ENCODE peak calls at places on chromosomes 2 and 18, in five cellular contexts. R is foreskin fibroblast, E is SK-N-SH, L is activated B cell treated with CpG ODN at 0.5 μM for 24 hours, D is left lung. M is an unnamed sample.

GRCh38 chr2:43134571-43134889 is 91.9 kb downstream of the ZFP36L2 start:
- DNase-seq in R (no peak), E (peak), D (no peak), L (no peak), M (no peak)

GRCh38 chr2:233022561-233022960 is 9.5 kb upstream of the NGEF start:
- DNase-seq in L (no peak), E (no peak), D (no peak), R (no peak), M (no peak)

GRCh38 chr2:146324954-146325353 is 1519.9 kb upstream of the ACVR2A start:
- DNase-seq in L (no peak), D (no peak), E (no peak), R (peak), M (no peak)

GRCh38 chr2:98463081-98463481 is 18.4 kb downstream of the INPP4A start:
- DNase-seq in E (no peak), R (no peak), L (no peak), D (no peak), M (no peak)

GRCh38 chr2:218295029-218295428 is 2.7 kb upstream of the TMBIM1 start:
- DNase-seq in D (no peak), E (no peak), L (no peak), R (no peak), M (no peak)

GRCh38 chr2:25374411-25374810 is 32.7 kb upstream of the DNMT3A start:
- DNase-seq in L (peak), D (no peak), R (no peak), E (no peak), M (no peak)

GRCh38 chr18:26710460-26711096 is 154.9 kb downstream of the AQP4 start:
- DNase-seq in E (no peak), D (no peak), L (no peak), R (no peak), M (no peak)

GRCh38 chr2:45578056-45578843 is 32.8 kb downstream of the SRBD1 start:
- DNase-seq in E (peak), L (no peak), R (peak), D (no peak), M (no peak)

GRCh38 chr2:159185401-159186130 is 100.9 kb downstream of the WDSUB1 start:
- DNase-seq in E (peak), L (no peak), D (no peak), R (no peak), M (no peak)

GRCh38 chr2:101830555-101830954 is 133.0 kb downstream of the MAP4K4 start:
- DNase-seq in D (no peak), E (no peak), L (no peak), R (peak), M (no peak)

GRCh38 chr2:239822146-239822945 is 202.8 kb downstream of the NDUFA10 start:
- DNase-seq in L (no peak), E (no peak), R (no peak), D (no peak), M (no peak)

GRCh38 chr2:96549967-96550786 is 13.6 kb downstream of the ARID5A start:
- DNase-seq in E (peak), R (no peak), L (no peak), D (no peak), M (peak)

GRCh38 chr2:190534310-190535118 is at the start of gene NEMP2:
- DNase-seq in D (peak), L (peak), E (peak), R (peak), M (peak)

GRCh38 chr2:180656455-180656847 is 324.0 kb upstream of the UBE2E3 start:
- DNase-seq in D (no peak), R (peak), L (no peak), E (no peak), M (no peak)

GRCh38 chr2:229714736-229715541 is 584 bp upstream of the DNER start:
- DNase-seq in E (peak), R (peak), D (peak), L (peak), M (peak)

GRCh38 chr2:27509326-27509725 is 12.7 kb downstream of the GCKR start:
- DNase-seq in E (no peak), L (no peak), D (no peak), R (peak), M (no peak)

GRCh38 chr2:14081526-14081925 is 551.0 kb upstream of the LRATD1 start:
- DNase-seq in R (no peak), L (no peak), E (no peak), D (no peak), M (no peak)

GRCh38 chr18:79588636-79589481 is 90.7 kb upstream of the CTDP1 start:
- DNase-seq in E (no peak), R (peak), D (peak), L (no peak), M (peak)

GRCh38 chr2:46719499-46719898 is 196.1 kb downstream of the MCFD2 start:
- DNase-seq in D (no peak), R (peak), L (no peak), E (no peak), M (no peak)

GRCh38 chr18:80210312-80211083 is 36.8 kb downstream of the PARD6G start:
- DNase-seq in R (no peak), L (no peak), E (no peak), D (no peak), M (no peak)

GRCh38 chr2:10993001-10993481 is 81.3 kb downstream of the KCNF1 start:
- DNase-seq in L (no peak), D (no peak), E (no peak), R (peak), M (no peak)

GRCh38 chr2:71833855-71834554 is 313.7 kb downstream of the CYP26B1 start:
- DNase-seq in E (no peak), L (no peak), D (no peak), R (peak), M (no peak)

GRCh38 chr2:100365434-100365833 is 43.1 kb upstream of the LONRF2 start:
- DNase-seq in R (peak), D (no peak), E (no peak), L (no peak), M (no peak)

GRCh38 chr2:232668805-232669444 is 28.2 kb upstream of the GIGYF2 start:
- DNase-seq in E (no peak), L (no peak), R (no peak), D (no peak), M (no peak)

GRCh38 chr2:38547791-38548190 is 54.9 kb downstream of the HNRNPLL start:
- DNase-seq in D (no peak), E (no peak), R (no peak), L (no peak), M (no peak)

GRCh38 chr18:31064130-31064529 is 21.6 kb upstream of the DSC3 start:
- DNase-seq in R (no peak), L (no peak), D (no peak), E (no peak), M (no peak)

GRCh38 chr2:45898819-45899218 is 247.3 kb downstream of the PRKCE start:
- DNase-seq in E (no peak), L (no peak), R (no peak), D (no peak), M (no peak)

DNA sequence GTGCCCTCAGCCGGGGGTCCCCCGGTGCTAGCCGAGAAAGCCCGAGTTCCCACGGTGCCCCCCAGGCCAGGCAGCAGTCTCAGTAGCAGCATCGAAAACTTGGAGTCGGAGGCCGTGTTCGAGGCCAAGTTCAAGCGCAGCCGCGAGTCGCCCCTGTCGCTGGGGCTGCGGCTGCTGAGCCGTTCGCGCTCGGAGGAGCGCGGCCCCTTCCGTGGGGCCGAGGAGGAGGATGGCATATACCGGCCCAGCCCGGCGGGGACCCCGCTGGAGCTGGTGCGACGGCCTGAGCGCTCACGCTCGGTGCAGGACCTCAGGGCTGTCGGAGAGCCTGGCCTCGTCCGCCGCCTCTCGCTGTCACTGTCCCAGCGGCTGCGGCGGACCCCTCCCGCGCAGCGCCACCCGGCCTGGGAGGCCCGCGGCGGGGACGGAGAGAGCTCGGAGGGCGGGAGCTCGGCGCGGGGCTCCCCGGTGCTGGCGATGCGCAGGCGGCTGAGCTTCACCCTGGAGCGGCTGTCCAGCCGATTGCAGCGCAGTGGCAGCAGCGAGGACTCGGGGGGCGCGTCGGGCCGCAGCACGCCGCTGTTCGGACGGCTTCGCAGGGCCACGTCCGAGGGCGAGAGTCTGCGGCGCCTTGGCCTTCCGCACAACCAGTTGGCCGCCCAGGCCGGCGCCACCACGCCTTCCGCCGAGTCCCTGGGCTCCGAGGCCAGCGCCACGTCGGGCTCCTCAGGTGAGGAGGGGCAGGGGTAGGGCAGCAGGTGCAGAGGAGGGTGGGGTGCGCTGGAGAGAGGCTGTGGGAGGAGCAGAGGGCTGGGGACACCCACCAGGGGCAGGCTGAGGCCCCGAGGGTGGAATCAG is 14.1 kb upstream of the GMPPA start:
- DNase-seq in L (no peak), D (peak), E (no peak), R (no peak), M (no peak)
- TF ChIP-seq CTCF in L (no peak), D (no peak), E (no peak), R (no peak), M (peak)

DNA sequence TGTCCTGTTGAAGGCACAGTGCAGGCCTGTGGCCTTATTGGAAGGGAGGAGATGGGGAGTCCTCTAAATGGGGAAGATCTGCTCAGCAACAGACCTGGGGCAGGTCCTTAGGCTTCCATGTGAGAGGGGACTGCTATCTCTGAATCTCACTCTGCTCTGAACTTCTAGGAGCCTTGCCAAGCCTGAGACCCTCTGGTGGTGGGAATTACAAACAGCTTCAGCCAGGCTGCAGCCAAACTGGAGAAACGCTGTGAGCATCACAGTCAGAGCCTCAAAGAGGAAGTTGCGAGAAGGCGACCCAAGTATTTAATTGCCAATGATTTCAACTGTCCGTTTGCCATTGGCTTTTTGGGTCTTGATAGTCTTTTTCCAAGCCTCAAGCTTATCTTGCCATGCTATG is 66.8 kb upstream of the MC2R start:
- DNase-seq in D (no peak), L (no peak), E (peak), R (no peak), M (no peak)
- TF ChIP-seq CTCF in D (no peak), L (no peak), E (no peak), R (no peak), M (no peak)

GRCh38 chr2:237471457-237472186 is 15.4 kb upstream of the MLPH start:
- DNase-seq in E (peak), R (no peak), D (no peak), L (no peak), M (no peak)
- TF ChIP-seq CTCF in E (peak), R (no peak), D (peak), L (no peak), M (peak)

DNA sequence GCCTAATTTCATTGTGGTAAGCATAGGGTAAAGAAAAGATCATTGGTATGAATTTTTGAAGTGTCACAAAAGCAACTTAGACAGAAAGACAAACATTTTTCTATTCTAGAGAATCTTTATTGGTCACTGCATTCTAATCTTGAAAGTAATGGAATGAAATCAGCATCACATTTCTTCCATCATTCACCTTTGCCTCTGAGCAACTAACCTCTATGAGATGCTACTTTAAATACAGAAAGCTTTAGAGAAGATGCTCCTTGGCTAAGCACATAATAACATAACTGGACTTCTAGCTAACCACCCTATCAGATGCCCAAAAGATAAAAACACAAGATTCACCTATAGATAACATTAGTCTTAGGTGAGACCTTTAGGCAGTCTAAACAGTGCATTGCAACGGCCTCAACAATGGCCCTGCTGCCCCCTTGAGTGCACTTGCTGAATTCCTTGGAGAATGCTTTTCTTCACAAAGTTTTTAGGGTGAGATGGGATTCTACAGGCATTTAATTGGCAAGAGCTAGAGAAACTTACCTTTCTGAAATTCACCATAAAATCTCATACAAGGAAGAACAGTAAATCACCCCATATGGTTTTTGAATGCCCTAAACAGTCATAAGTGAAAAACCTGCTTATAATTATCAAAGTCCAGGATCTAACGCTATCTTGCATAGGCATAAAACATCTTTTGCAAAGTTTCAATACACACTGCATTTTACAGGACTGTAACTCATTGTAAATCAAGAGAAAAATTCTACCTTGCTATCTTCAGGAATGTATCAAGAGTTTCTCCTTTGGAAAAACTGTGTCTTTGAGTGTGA is 791.3 kb upstream of the CHAC2 start:
- DNase-seq in R (no peak), D (no peak), E (no peak), L (no peak), M (no peak)
- TF ChIP-seq CTCF in R (peak), D (no peak), E (peak), L (no peak), M (peak)

DNA sequence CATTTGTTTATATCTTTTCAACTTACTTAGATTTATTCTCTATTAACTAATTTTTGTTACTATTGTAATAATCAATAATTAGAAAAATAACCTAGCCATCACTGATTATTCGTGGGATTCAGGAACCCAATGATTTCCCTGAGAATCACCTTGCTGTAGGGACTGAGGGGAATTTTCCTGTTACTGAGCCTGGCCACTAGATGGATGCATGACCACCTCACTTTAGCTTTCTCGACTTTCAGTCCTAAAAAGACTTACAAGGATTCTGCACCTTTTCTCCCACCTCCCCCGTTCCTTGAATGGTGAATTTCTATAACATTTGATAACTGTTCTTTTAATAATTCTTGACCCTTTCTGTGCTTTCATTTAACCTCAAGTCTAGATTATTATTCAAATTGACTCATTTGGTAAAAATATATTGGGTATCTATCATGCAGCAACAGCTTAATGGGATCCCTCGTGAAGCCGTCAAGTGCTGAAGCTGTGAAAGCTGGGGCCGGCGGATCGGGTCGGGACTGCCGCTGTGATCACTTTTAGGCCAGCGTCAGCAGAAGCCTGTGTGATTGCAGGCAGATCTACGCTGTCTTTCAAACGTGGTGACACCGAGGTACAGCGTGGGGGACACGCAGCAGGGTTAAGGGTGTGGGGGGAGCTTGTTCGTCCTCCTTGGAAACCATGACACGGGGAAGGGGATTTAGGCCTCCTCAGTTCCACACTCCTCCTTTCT is 38.8 kb upstream of the TMEM18 start:
- DNase-seq in E (peak), D (peak), R (no peak), L (no peak), M (no peak)
- TF ChIP-seq CTCF in E (peak), D (no peak), R (peak), L (no peak), M (peak)

DNA sequence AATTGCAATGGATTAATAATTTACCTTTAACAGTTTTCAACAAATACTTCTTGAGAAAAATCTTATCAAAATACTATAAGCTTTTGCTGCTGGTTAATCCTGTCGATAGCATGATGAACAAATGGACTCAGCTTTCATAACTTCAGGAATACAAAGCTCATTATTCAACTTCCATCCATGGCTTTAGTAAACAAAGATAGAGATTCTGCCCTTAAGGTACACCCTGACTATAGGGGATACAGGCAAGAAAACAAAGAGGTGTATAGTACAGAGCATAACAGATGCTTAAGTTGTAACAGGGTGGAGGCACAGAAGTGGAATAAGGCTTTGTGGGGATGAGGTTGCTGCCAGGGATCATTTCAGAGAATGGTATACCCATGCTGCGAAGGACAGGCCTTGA is 272.5 kb upstream of the STON1 start:
- DNase-seq in L (no peak), R (no peak), E (no peak), D (no peak), M (no peak)
- TF ChIP-seq CTCF in L (no peak), R (no peak), E (no peak), D (no peak), M (no peak)

GRCh38 chr18:59395226-59396175 is 36.4 kb upstream of the LMAN1 start:
- DNase-seq in E (no peak), L (no peak), R (no peak), D (no peak), M (no peak)
- TF ChIP-seq CTCF in E (no peak), L (no peak), R (no peak), D (no peak), M (no peak)

GRCh38 chr2:178108176-178108575 is 4.1 kb upstream of the RBM45 start:
- DNase-seq in E (no peak), D (no peak), L (no peak), R (no peak), M (no peak)

GRCh38 chr2:178110681-178111080 is 1.6 kb upstream of the RBM45 start:
- DNase-seq in E (no peak), R (no peak), D (no peak), L (no peak), M (no peak)

GRCh38 chr2:178111743-178112142 is 494 bp upstream of the RBM45 start:
- DNase-seq in E (no peak), R (no peak), L (no peak), D (no peak), M (no peak)

GRCh38 chr2:178112202-178113152 is at the start of gene RBM45:
- DNase-seq in D (peak), R (peak), E (peak), L (peak), M (peak)

GRCh38 chr2:178109813-178110212 is 2.4 kb upstream of the RBM45 start:
- DNase-seq in D (no peak), L (no peak), E (peak), R (peak), M (no peak)
- TF ChIP-seq CTCF in D (peak), L (peak), E (peak), R (peak), M (peak)

GRCh38 chr2:5696741-5697521 is 4.7 kb downstream of the SOX11 start:
- DNase-seq in E (peak), D (peak), R (no peak), L (no peak), M (no peak)

GRCh38 chr2:5696351-5696740 is 4.2 kb downstream of the SOX11 start:
- DNase-seq in L (no peak), R (no peak), E (peak), D (peak), M (no peak)

GRCh38 chr2:5697554-5697953 is 5.4 kb downstream of the SOX11 start:
- DNase-seq in E (no peak), L (no peak), D (no peak), R (no peak), M (no peak)

GRCh38 chr2:5694016-5694690 is 2.0 kb downstream of the SOX11 start:
- DNase-seq in L (no peak), R (no peak), E (peak), D (no peak), M (no peak)

GRCh38 chr2:5695641-5696350 is 3.6 kb downstream of the SOX11 start:
- DNase-seq in L (no peak), E (peak), R (no peak), D (peak), M (no peak)
- TF ChIP-seq CTCF in L (no peak), E (peak), R (no peak), D (no peak), M (peak)